ENCODE peak calls at places on chromosomes 6 and 20, in eight cellular contexts. A is NCI-H187, C is left cardiac atrium, L is EL, U is NCI-H510A, N is cardiac fibroblast, X is NCI-H2029, R is fibroblast of pulmonary artery. I is an unnamed sample.

GRCh38 chr6:166952122-166952521 is 4.2 kb downstream of the RNASET2 start:
- DNase-seq in C (no peak), A (no peak), U (no peak), X (no peak), N (no peak), R (no peak), L (no peak), I (no peak)

GRCh38 chr6:44268095-44268628 is 2.1 kb upstream of the TMEM151B start:
- DNase-seq in C (peak; percentile 31), U (no peak), X (peak; percentile 47), L (no peak), R (peak; percentile 62), A (peak; percentile 32), N (peak; percentile 48), I (no peak)

GRCh38 chr6:154569136-154569862 is 58.8 kb upstream of the CNKSR3 start:
- DNase-seq in A (no peak), C (no peak), R (peak; percentile 34), X (peak; percentile 31), N (peak; percentile 11), L (no peak), U (no peak), I (no peak)

GRCh38 chr6:14335071-14335470 is 217.5 kb downstream of the CD83 start:
- DNase-seq in R (no peak), X (no peak), C (no peak), L (peak; percentile 1), N (no peak), A (no peak), U (no peak), I (no peak)

GRCh38 chr6:38695227-38695900 is 7.6 kb downstream of the GLO1 start:
- DNase-seq in A (no peak), U (no peak), R (no peak), X (no peak), C (no peak), L (no peak), N (no peak), I (no peak)

GRCh38 chr6:28838634-28839442 is 84.9 kb downstream of the TRIM27 start:
- DNase-seq in L (peak; percentile 92), X (peak; percentile 55), N (peak; percentile 82), U (peak; percentile 64), A (no peak), C (peak; percentile 87), R (peak; percentile 80), I (peak; percentile 75)

GRCh38 chr6:111724505-111724904 is 118.8 kb upstream of the TRAF3IP2 start:
- DNase-seq in C (no peak), U (no peak), A (no peak), L (no peak), N (no peak), X (no peak), R (no peak), I (peak; percentile 48)

GRCh38 chr6:4180653-4181255 is 45.4 kb upstream of the ECI2 start:
- DNase-seq in A (no peak), X (no peak), N (peak; percentile 55), R (peak; percentile 53), C (no peak), U (peak; percentile 6), L (peak; percentile 25), I (peak; percentile 52)

GRCh38 chr6:129598244-129599187 is 111.5 kb downstream of the ARHGAP18 start:
- DNase-seq in C (no peak), X (peak; percentile 34), R (peak; percentile 91), U (no peak), L (peak; percentile 74), A (peak; percentile 6), N (peak; percentile 88), I (peak; percentile 76)

GRCh38 chr20:19024296-19025035 is 188.0 kb upstream of the SLC24A3 start:
- DNase-seq in A (no peak), U (peak; percentile 19), C (no peak), N (no peak), R (no peak), X (no peak), L (no peak), I (no peak)

GRCh38 chr20:50399917-50400704 is 110.1 kb upstream of the PTPN1 start:
- DNase-seq in L (peak; percentile 50), R (peak; percentile 63), A (no peak), U (no peak), X (no peak), C (no peak), N (no peak), I (no peak)

GRCh38 chr20:36017034-36017951 is 48.9 kb downstream of the CNBD2 start:
- DNase-seq in A (no peak), X (no peak), L (peak; percentile 89), U (no peak), C (no peak), R (peak; percentile 74), N (peak; percentile 87), I (no peak)

GRCh38 chr20:50628326-50628725 is 63.0 kb downstream of the RIPOR3 start:
- DNase-seq in N (no peak), A (peak; percentile 6), C (no peak), R (no peak), X (no peak), U (peak; percentile 39), L (no peak), I (no peak)

I was measured in Jurkat, Clone E6-1.